ENCODE peak calls at places on chromosomes 4 and X, in ten cellular contexts. O, H, M, E, K, A, F, D, Q and W are unnamed samples.

GRCh38 chrX:40068048-40068447 is 29.7 kb downstream of the BCOR start:
- DNase-seq in A (peak; percentile 33), D (no peak), E (no peak), O (no peak), F (peak; percentile 22), Q (peak; percentile 9), K (no peak), M (no peak), H (no peak), W (no peak)

GRCh38 chr4:125832161-125832560 is 517.4 kb downstream of the FAT4 start:
- DNase-seq in E (no peak), D (no peak), Q (no peak), A (no peak), F (no peak), M (no peak), H (no peak), K (no peak), O (no peak), W (no peak)

GRCh38 chrX:69124108-69124507 is 41.1 kb downstream of the PJA1 start:
- DNase-seq in Q (no peak), E (peak; percentile 10), F (no peak), A (no peak), K (no peak), O (no peak), D (no peak), H (no peak), M (no peak), W (no peak)

GRCh38 chrX:16778545-16778944 is 7.7 kb upstream of the TXLNG start:
- DNase-seq in E (no peak), H (no peak), K (no peak), M (no peak), Q (no peak), O (no peak), F (no peak), D (no peak), A (no peak), W (no peak)

GRCh38 chr4:26176621-26177121 is 144.1 kb upstream of the RBPJ start:
- DNase-seq in M (no peak), D (no peak), E (no peak), Q (no peak), K (no peak), O (no peak), F (peak; percentile 27), A (no peak), H (no peak), W (no peak)

GRCh38 chrX:40116925-40117324 is 19.2 kb upstream of the BCOR start:
- DNase-seq in H (no peak), K (no peak), D (no peak), F (no peak), Q (no peak), M (no peak), E (no peak), O (no peak), A (no peak), W (no peak)

GRCh38 chr4:176340871-176341685 is 21.3 kb downstream of the SPCS3 start:
- DNase-seq in D (no peak), A (peak; percentile 40), E (no peak), O (no peak), M (no peak), F (peak; percentile 49), K (no peak), H (no peak), Q (peak; percentile 48), W (peak; percentile 10)

GRCh38 chr4:2362286-2363055 is 56.0 kb downstream of the ZFYVE28 start:
- DNase-seq in O (no peak), E (no peak), K (no peak), M (no peak), A (no peak), D (no peak), F (no peak), H (no peak), Q (no peak), W (no peak)

GRCh38 chr4:101304916-101305315 is 42.4 kb downstream of the PPP3CA start:
- DNase-seq in K (no peak), E (no peak), D (no peak), Q (no peak), F (peak; percentile 85), O (no peak), A (no peak), M (no peak), H (no peak), W (no peak)

GRCh38 chr4:47198791-47199190 is 167.4 kb downstream of the GABRB1 start:
- DNase-seq in K (no peak), F (no peak), E (no peak), O (no peak), A (peak; percentile 86), Q (no peak), M (no peak), D (no peak), H (no peak), W (no peak)

GRCh38 chrX:68681443-68681941 is 34.0 kb downstream of the STARD8 start:
- DNase-seq in O (no peak), Q (no peak), H (no peak), D (no peak), K (no peak), A (no peak), F (peak; percentile 25), E (no peak), M (no peak), W (no peak)

GRCh38 chr4:147195386-147195785 is 249.7 kb upstream of the TTC29 start:
- DNase-seq in E (no peak), K (no peak), M (no peak), Q (no peak), H (no peak), D (no peak), A (no peak), F (no peak), O (no peak), W (no peak)

GRCh38 chr4:25233194-25233593 is 639 bp upstream of the PI4K2B start:
- DNase-seq in F (no peak), K (no peak), H (no peak), M (no peak), E (no peak), A (no peak), D (no peak), O (no peak), Q (no peak), W (no peak)

GRCh38 chrX:28988246-28988645 is 401.0 kb downstream of the IL1RAPL1 start:
- DNase-seq in A (peak; percentile 87), H (no peak), F (no peak), M (no peak), Q (no peak), K (no peak), O (no peak), E (no peak), D (no peak), W (no peak)

GRCh38 chr4:184664445-184665210 is 15.1 kb downstream of the PRIMPOL start:
- DNase-seq in K (no peak), A (peak; percentile 44), H (no peak), Q (peak; percentile 29), F (no peak), E (no peak), M (no peak), D (no peak), O (no peak), W (no peak)